ENCODE peak calls at places on chromosomes 2 and 18, in five cellular contexts. O is endothelial cell; L is lower leg skin; T is GM10248; U is CD4-positive, alpha-beta T cell. I is an unnamed sample.

GRCh38 chr2:133296396-133296795 is 271.9 kb downstream of the NCKAP5 start:
- DNase-seq in O (no peak), L (no peak), T (no peak), U (no peak), I (no peak)

GRCh38 chr18:904135-905090 is at the start of gene ADCYAP1:
- DNase-seq in O (peak), L (no peak), T (no peak), U (no peak), I (no peak)

GRCh38 chr2:128605421-128605820 is 286.8 kb upstream of the HS6ST1 start:
- DNase-seq in O (no peak), L (no peak), T (no peak), U (no peak), I (no peak)

GRCh38 chr2:174023591-174024523 is 58.7 kb upstream of the SP3 start:
- DNase-seq in O (no peak), L (peak), T (peak), U (no peak), I (no peak)

GRCh38 chr2:133968446-133968845 is 285.4 kb upstream of the MGAT5 start:
- DNase-seq in O (no peak), L (no peak), T (no peak), U (no peak), I (no peak)

GRCh38 chr2:227293531-227293930 is 31.5 kb upstream of the MFF start:
- DNase-seq in O (no peak), L (no peak), T (no peak), U (no peak), I (no peak)

GRCh38 chr2:102139851-102140250 is 2.7 kb upstream of the IL1R1 start:
- DNase-seq in O (no peak), L (no peak), T (no peak), U (no peak), I (no peak)

GRCh38 chr2:211014376-211014775 is 458.0 kb downstream of the CPS1 start:
- DNase-seq in O (no peak), L (no peak), T (no peak), U (no peak), I (no peak)

GRCh38 chr2:69957970-69958369 is 3.5 kb downstream of the ASPRV1 start:
- DNase-seq in O (no peak), L (no peak), T (no peak), U (no peak), I (no peak)

GRCh38 chr18:21703241-21703820 is 1.2 kb downstream of the ABHD3 start:
- DNase-seq in O (no peak), L (no peak), T (peak), U (no peak), I (no peak)

GRCh38 chr18:54957987-54958386 is 1.3 kb downstream of the CCDC68 start:
- DNase-seq in O (no peak), L (no peak), T (no peak), U (no peak), I (no peak)

GRCh38 chr2:143632751-143633374 is 503.6 kb downstream of the ARHGAP15 start:
- DNase-seq in O (no peak), L (no peak), T (no peak), U (no peak), I (no peak)

GRCh38 chr2:27720004-27720551 is 51.4 kb upstream of the MRPL33 start:
- DNase-seq in O (no peak), L (no peak), T (no peak), U (no peak), I (no peak)

GRCh38 chr2:960064-960736 is 9.6 kb downstream of the SNTG2 start:
- DNase-seq in O (no peak), L (no peak), T (no peak), U (no peak), I (no peak)

GRCh38 chr18:38663270-38663669 is 1097.7 kb upstream of the CELF4 start:
- DNase-seq in O (no peak), L (no peak), T (no peak), U (no peak), I (no peak)

GRCh38 chr2:108061485-108062042 is 75.2 kb downstream of the SLC5A7 start:
- DNase-seq in O (no peak), L (no peak), T (no peak), U (no peak), I (no peak)

GRCh38 chr2:84904717-84905174 is 710 bp upstream of the TMSB10 start:
- DNase-seq in O (peak), L (peak), T (no peak), U (no peak), I (no peak)

GRCh38 chr2:198973785-198974184 is 484.0 kb downstream of the SATB2 start:
- DNase-seq in O (no peak), L (no peak), T (no peak), U (no peak), I (no peak)

DNA sequence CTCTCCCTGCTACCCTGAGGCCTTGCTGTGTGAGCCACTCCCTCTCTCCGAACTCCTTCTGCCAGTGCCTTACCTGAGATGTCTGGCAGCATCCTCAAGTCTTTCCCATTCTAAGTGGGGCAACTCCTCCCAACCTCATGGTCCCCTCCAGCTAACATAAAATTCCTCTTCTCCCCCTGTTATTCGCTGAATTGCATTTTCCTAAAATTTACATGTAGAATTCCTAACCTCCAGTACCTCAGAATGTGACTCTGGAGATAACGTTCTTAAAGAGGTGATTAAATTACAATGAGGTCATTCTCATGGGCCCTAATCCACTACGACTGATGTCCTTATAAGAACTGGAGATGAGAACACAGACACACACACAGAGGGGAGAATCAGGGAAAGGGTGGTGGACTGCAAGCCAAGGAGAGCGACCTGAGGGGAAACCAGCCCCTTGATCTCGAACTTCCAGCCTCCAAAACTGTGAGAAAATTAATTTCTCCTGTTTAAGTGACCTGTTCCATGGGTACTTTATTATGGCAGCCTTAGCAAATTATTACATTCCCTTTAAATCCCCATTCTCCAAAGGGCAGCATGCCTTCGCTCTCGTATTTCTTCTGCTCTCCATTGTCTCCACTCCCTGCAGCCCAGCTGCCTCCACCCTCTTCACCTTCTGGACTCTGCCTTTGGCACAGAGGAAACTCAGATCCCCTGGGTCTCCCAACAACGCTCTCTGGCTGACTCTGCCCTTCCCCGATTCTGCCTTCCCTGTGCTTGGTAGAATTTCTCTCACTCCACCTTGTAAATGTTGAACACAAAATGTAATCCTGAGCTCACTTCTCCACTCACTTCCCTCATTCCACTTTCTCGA is 70.5 kb downstream of the TGIF1 start:
- DNase-seq in O (no peak), L (no peak), T (no peak), U (no peak), I (no peak)
- TF ChIP-seq CTCF in O (no peak), L (no peak), T (no peak), U (no peak), I (no peak)

DNA sequence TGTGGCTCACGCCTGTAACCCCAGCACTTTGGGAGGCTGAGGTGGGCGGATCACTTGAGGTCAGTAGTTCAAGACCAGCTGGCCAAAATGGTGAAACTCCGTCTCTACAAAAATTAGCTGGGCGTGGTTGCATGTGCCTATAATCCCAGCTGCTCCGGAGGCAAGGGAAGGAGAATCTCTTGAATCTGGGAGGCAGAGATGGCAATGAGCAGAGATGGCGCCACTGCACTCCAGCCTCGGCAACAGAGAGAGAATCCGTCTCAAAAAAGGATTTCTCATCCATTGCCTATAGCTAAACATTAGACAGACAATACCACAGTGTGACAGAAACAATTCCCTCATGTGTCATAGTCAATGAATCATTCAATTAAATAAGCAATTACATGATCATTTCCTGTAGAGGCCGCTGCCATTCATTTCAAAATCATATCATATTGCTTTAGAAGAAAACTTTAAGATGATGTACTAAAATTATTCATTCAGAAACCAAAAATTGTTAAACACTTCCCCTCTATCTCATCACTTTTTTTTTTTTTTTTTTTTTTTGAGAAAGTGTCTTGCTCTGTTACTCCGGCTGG is 69.5 kb upstream of the TGIF1 start:
- DNase-seq in O (no peak), L (no peak), T (no peak), U (no peak), I (no peak)
- TF ChIP-seq CTCF in O (no peak), L (no peak), T (no peak), U (no peak), I (no peak)

DNA sequence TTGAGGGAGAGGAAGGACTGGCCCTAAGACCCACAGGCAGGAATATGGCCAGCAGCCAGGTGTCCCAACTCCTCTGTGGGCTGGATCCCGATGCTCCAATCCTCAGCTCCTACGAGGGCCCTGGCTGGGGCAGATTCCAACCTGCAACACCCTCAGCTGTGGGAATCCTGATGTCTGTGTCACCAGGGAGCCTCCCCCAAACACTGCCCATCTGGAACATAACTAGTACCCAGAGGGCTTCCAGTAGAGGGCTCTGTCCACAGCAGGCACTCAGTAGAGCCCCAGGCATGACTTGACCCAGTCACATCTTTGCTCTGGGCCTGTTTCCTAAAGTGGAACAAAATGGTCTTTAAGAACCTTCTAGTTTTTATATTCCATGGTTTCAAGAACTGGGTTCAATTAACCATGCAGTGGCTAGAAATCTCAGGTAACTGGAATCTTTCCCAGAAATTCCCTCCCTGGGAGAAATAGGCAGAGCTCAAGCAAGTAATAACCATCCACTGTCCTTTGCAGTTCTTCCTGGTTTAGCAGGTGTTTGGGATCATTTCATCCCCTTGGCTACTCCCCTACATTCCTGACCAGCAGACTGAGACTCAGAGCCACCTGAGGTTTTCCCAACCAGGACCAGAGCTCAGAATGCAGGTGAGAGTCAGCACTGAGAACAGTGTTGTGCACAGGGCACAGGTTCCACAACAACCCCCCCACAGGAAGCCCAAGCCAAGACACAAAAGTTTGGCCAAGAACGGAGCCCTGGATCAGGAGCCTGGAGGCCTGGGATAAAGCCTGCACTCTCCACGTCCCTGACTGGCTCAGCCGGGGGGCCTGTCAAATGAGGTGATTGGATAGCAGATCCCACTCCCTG is 20.8 kb upstream of the LOXHD1 start:
- DNase-seq in O (no peak), L (no peak), T (no peak), U (no peak), I (no peak)
- TF ChIP-seq CTCF in O (no peak), L (no peak), T (no peak), U (no peak), I (no peak)

GRCh38 chr2:16386431-16386830 is 279.2 kb downstream of the CYRIA start:
- DNase-seq in O (no peak), L (no peak), T (no peak), U (no peak), I (no peak)

GRCh38 chr2:16385341-16385740 is 280.3 kb downstream of the CYRIA start:
- DNase-seq in O (no peak), L (no peak), T (no peak), U (no peak), I (no peak)

GRCh38 chr2:16387461-16387960 is 278.1 kb downstream of the CYRIA start:
- DNase-seq in O (no peak), L (no peak), T (no peak), U (no peak), I (no peak)

GRCh38 chr2:16383411-16383810 is 282.2 kb downstream of the CYRIA start:
- DNase-seq in O (no peak), L (no peak), T (no peak), U (no peak), I (no peak)

GRCh38 chr2:16386000-16386399 is 279.6 kb downstream of the CYRIA start:
- DNase-seq in O (no peak), L (no peak), T (no peak), U (no peak), I (no peak)
- TF ChIP-seq CTCF in O (no peak), L (no peak), T (no peak), U (no peak), I (no peak)

I was measured in omental fat pad.